ENCODE peak calls at places on chromosomes 11 and 22, in nine cellular contexts. S is activated CD8-positive, alpha-beta T cell treated with anti-CD3 and anti-CD28 coated beads for 36 hours; X is PC-9; U is CD4-positive, alpha-beta T cell; D is ascending aorta; F is adrenal gland; G is endodermal cell; M is neural crest cell; T is colonic mucosa. H is an unnamed sample.

GRCh38 chr11:6468712-6469495 is 4.8 kb downstream of the TRIM3 start:
- DNase-seq in F (peak; percentile 90), D (peak; percentile 90), M (peak; percentile 68), U (no peak), S (peak; percentile 45), T (peak; percentile 91), G (peak; percentile 98), X (no peak), H (no peak)

GRCh38 chr11:17076517-17077239 is 789 bp downstream of the RPS13 start:
- DNase-seq in T (no peak), D (no peak), U (no peak), G (no peak), S (no peak), X (no peak), F (no peak), M (no peak), H (no peak)

GRCh38 chr11:13423372-13423771 is 39.6 kb downstream of the BTBD10 start:
- DNase-seq in X (no peak), M (no peak), U (no peak), T (no peak), D (no peak), G (no peak), S (no peak), F (no peak), H (no peak)

GRCh38 chr11:1872267-1872985 is 19.3 kb downstream of the PRR33 start:
- DNase-seq in G (no peak), X (no peak), M (no peak), S (no peak), T (no peak), D (no peak), U (no peak), F (peak; percentile 57), H (no peak)

GRCh38 chr22:39900306-39901227 is at the start of gene GRAP2:
- DNase-seq in D (no peak), U (peak; percentile 79), S (peak; percentile 83), X (no peak), T (no peak), M (no peak), G (no peak), F (no peak), H (peak; percentile 50)

GRCh38 chr11:1204381-1205101 is 18.3 kb upstream of the MUC5B start:
- DNase-seq in X (no peak), D (no peak), F (no peak), T (no peak), S (no peak), G (peak; percentile 24), M (no peak), U (peak; percentile 3), H (no peak)

GRCh38 chr11:101442171-101442570 is 141.6 kb downstream of the TRPC6 start:
- DNase-seq in G (no peak), F (peak; percentile 46), S (no peak), T (no peak), U (no peak), X (no peak), D (no peak), M (no peak), H (no peak)

GRCh38 chr11:69240332-69241074 is 53.5 kb upstream of the MYEOV start:
- DNase-seq in M (no peak), X (no peak), T (peak; percentile 63), S (peak; percentile 25), F (peak; percentile 53), D (no peak), U (no peak), G (peak; percentile 77), H (no peak)

GRCh38 chr11:67434395-67434881 is 3.0 kb downstream of the PTPRCAP start:
- DNase-seq in F (no peak), U (no peak), X (no peak), T (no peak), S (peak; percentile 68), D (no peak), G (no peak), M (no peak), H (no peak)

GRCh38 chr11:68038718-68039525 is at the start of gene TCIRG1:
- DNase-seq in U (no peak), G (peak; percentile 92), T (peak; percentile 93), D (peak; percentile 96), S (peak; percentile 68), F (peak; percentile 89), M (peak; percentile 32), X (peak; percentile 73), H (no peak)

GRCh38 chr11:96122601-96123044 is 198.7 kb upstream of the MTMR2 start:
- DNase-seq in M (no peak), X (peak; percentile 33), S (no peak), D (no peak), G (no peak), F (no peak), T (no peak), U (no peak), H (no peak)

GRCh38 chr11:13076961-13077360 is 67.8 kb downstream of the RASSF10 start:
- DNase-seq in M (no peak), S (no peak), U (no peak), F (no peak), T (no peak), D (no peak), X (peak; percentile 60), G (no peak), H (no peak)

GRCh38 chr11:107590460-107591097 is 368 bp upstream of the ELMOD1 start:
- DNase-seq in G (peak; percentile 67), T (no peak), S (no peak), D (no peak), M (no peak), X (no peak), U (no peak), F (no peak), H (no peak)

GRCh38 chr11:75576445-75577049 is 14.5 kb downstream of the SERPINH1 start:
- DNase-seq in G (peak; percentile 81), U (no peak), S (peak; percentile 29), F (no peak), D (no peak), X (peak; percentile 48), T (no peak), M (no peak), H (peak; percentile 47)

GRCh38 chr11:65851083-65851579 is 6.8 kb downstream of the CFL1 start:
- DNase-seq in G (peak; percentile 94), X (no peak), T (peak; percentile 55), U (no peak), D (no peak), M (peak; percentile 51), F (no peak), S (peak; percentile 44), H (no peak)

GRCh38 chr11:48095779-48096470 is 115.6 kb downstream of the PTPRJ start:
- DNase-seq in X (no peak), G (no peak), U (no peak), S (no peak), M (no peak), T (no peak), D (peak; percentile 55), F (no peak), H (no peak)

GRCh38 chr22:48838846-48839730 is 988.6 kb downstream of the BRD1 start:
- DNase-seq in S (no peak), M (no peak), X (no peak), U (no peak), D (no peak), G (no peak), F (no peak), T (no peak), H (no peak)

GRCh38 chr22:48836673-48837340 is 990.9 kb downstream of the BRD1 start:
- DNase-seq in T (no peak), G (no peak), M (no peak), U (no peak), D (peak; percentile 40), S (no peak), F (no peak), X (no peak), H (no peak)

GRCh38 chr22:48837341-48837935 is 990.2 kb downstream of the BRD1 start:
- DNase-seq in G (no peak), F (no peak), T (no peak), S (no peak), U (no peak), D (peak; percentile 22), X (no peak), M (no peak), H (no peak)

GRCh38 chr22:48840112-48840949 is 987.3 kb downstream of the BRD1 start:
- DNase-seq in S (no peak), D (no peak), F (no peak), T (no peak), G (peak; percentile 14), M (no peak), X (no peak), U (no peak), H (no peak)

DNA sequence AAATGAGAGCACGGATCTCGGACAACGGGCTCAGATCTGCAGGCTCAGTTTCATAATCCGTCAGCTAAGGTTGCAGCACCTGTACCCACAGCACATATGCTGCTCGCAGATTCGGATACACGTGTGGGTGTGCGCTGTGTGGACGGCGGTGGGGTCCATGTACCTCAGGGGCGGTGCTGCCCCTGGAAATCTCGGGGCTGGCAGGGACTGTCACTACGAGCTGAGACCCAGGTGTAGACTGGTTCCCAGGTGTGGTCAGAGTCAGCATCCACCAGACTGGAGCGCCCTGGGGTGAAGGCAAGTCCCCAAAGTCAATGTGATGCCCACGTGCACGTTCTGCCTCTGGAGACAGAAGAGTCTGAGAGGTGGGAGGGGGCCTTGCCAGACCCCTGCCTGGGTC is 989.3 kb downstream of the BRD1 start:
- DNase-seq in S (no peak), X (no peak), G (no peak), D (no peak), U (no peak), F (no peak), M (no peak), T (no peak), H (no peak)
- TF ChIP-seq CTCF in S (no peak), X (no peak), G (no peak), D (no peak), U (no peak), F (no peak), M (no peak), T (no peak), H (no peak)

GRCh38 chr22:17563936-17564391 is 666 bp downstream of the SLC25A18 start:
- DNase-seq in F (no peak), X (no peak), D (no peak), S (no peak), G (no peak), U (no peak), M (no peak), T (no peak), H (no peak)
- TF ChIP-seq CTCF in F (no peak), X (no peak), D (no peak), S (no peak), G (no peak), U (no peak), M (no peak), T (no peak), H (no peak)

DNA sequence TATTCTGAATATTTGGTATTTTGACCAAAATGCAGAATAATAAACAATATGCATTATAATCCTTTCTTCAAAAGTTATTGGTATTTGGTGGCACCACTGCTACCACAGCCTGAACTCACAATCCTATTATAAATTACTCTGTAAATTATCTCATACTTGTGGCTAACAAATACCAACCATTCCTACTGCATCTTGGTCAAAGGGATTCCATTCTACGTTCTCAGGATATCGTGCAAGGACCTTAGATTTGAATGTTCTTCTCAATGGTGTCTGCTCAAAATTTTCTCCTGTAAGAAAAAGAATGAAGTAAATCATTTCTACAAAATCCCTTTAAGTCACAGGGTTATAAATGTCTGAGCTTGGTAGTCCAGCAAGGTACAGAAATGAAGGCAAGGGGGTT is 58.7 kb downstream of the DENND5A start:
- DNase-seq in F (no peak), S (no peak), G (no peak), D (no peak), X (no peak), M (no peak), U (no peak), T (no peak), H (no peak)
- TF ChIP-seq CTCF in F (no peak), S (no peak), G (no peak), D (no peak), X (no peak), M (no peak), U (no peak), T (no peak), H (no peak)

GRCh38 chr11:44110231-44110679 is 14.8 kb downstream of the EXT2 start:
- DNase-seq in X (no peak), T (peak; percentile 69), D (peak; percentile 67), S (peak; percentile 80), G (peak; percentile 84), U (peak; percentile 16), M (peak; percentile 58), F (peak; percentile 58), H (peak; percentile 37)
- TF ChIP-seq CTCF in X (peak; percentile 86), T (peak; percentile 62), D (peak; percentile 70), S (peak; percentile 90), G (peak; percentile 88), U (peak; percentile 71), M (peak; percentile 79), F (peak; percentile 52), H (peak; percentile 78)

H was measured in natural killer cell.